ENCODE peak calls at places on chromosomes 7 and 10, in five cellular contexts. N is heart right ventricle, C is SK-N-SH, P is A549, A is epithelial cell of esophagus. D is an unnamed sample.

GRCh38 chr7:1854521-1855395 is 184.7 kb downstream of the ELFN1 start:
- DNase-seq in N (no peak), C (no peak), P (no peak), A (no peak), D (peak; percentile 76)

GRCh38 chr7:5591547-5591899 is 167.9 kb upstream of the TNRC18 start:
- DNase-seq in N (no peak), C (peak; percentile 70), P (peak; percentile 66), A (no peak), D (no peak)

GRCh38 chr10:63765126-63765525 is 243.9 kb downstream of the REEP3 start:
- DNase-seq in N (no peak), C (no peak), P (no peak), A (peak; percentile 88), D (no peak)

GRCh38 chr10:110398419-110399162 is 93.9 kb upstream of the SMNDC1 start:
- DNase-seq in N (peak; percentile 32), C (no peak), P (peak; percentile 98), A (peak; percentile 100), D (peak; percentile 48)

GRCh38 chr7:108002726-108003590 is at the start of gene LAMB1:
- DNase-seq in N (peak; percentile 77), C (peak; percentile 98), P (peak; percentile 78), A (peak; percentile 59), D (no peak)

GRCh38 chr10:791639-792038 is 102.2 kb upstream of the DIP2C start:
- DNase-seq in N (no peak), C (no peak), P (no peak), A (no peak), D (no peak)

GRCh38 chr7:26292768-26293560 is 1.3 kb downstream of the SNX10 start:
- DNase-seq in N (no peak), C (peak; percentile 34), P (no peak), A (no peak), D (peak; percentile 71)

GRCh38 chr7:132035517-132036362 is 479.3 kb upstream of the PODXL start:
- DNase-seq in N (no peak), C (no peak), P (no peak), A (peak; percentile 71), D (no peak)

GRCh38 chr10:113879691-113880090 is 25.2 kb downstream of the NHLRC2 start:
- DNase-seq in N (no peak), C (no peak), P (no peak), A (no peak), D (no peak)

GRCh38 chr10:91604936-91605534 is 27.8 kb downstream of the PPP1R3C start:
- DNase-seq in N (no peak), C (no peak), P (no peak), A (peak; percentile 76), D (no peak)

GRCh38 chr7:93958651-93959050 is 37.1 kb downstream of the GNG11 start:
- DNase-seq in N (no peak), C (no peak), P (no peak), A (peak; percentile 18), D (peak; percentile 6)

GRCh38 chr10:79406683-79407396 is 38.6 kb downstream of the ZCCHC24 start:
- DNase-seq in N (no peak), C (no peak), P (no peak), A (no peak), D (no peak)

GRCh38 chr7:98294798-98295382 is 13.4 kb downstream of the BRI3 start:
- DNase-seq in N (peak; percentile 41), C (peak; percentile 93), P (peak; percentile 85), A (peak; percentile 77), D (peak; percentile 75)

GRCh38 chr10:132563485-132564248 is 26.1 kb downstream of the INPP5A start:
- DNase-seq in N (no peak), C (no peak), P (no peak), A (no peak), D (peak; percentile 93)

GRCh38 chr7:1839701-1840100 is 169.6 kb downstream of the ELFN1 start:
- DNase-seq in N (no peak), C (peak; percentile 82), P (no peak), A (no peak), D (no peak)

GRCh38 chr7:7446616-7447015 is 89.1 kb downstream of the COL28A1 start:
- DNase-seq in N (no peak), C (no peak), P (no peak), A (peak; percentile 93), D (no peak)

GRCh38 chr10:125004571-125005311 is 62.8 kb downstream of the ZRANB1 start:
- DNase-seq in N (peak; percentile 2), C (peak; percentile 22), P (no peak), A (no peak), D (no peak)

GRCh38 chr10:35635576-35635975 is 6.5 kb downstream of the FZD8 start:
- DNase-seq in N (peak; percentile 48), C (peak; percentile 65), P (peak; percentile 43), A (peak; percentile 75), D (peak; percentile 52)

GRCh38 chr7:95264225-95264927 is 60.0 kb downstream of the PON1 start:
- DNase-seq in N (no peak), C (no peak), P (peak; percentile 64), A (peak; percentile 24), D (no peak)

GRCh38 chr10:6787684-6788083 is 207.6 kb upstream of the PRKCQ start:
- DNase-seq in N (no peak), C (no peak), P (no peak), A (no peak), D (no peak)

GRCh38 chr10:6788191-6788590 is 208.1 kb upstream of the PRKCQ start:
- DNase-seq in N (no peak), C (no peak), P (no peak), A (no peak), D (no peak)

GRCh38 chr10:6781133-6781770 is 201.2 kb upstream of the PRKCQ start:
- DNase-seq in N (no peak), C (no peak), P (no peak), A (no peak), D (no peak)

GRCh38 chr10:6782378-6782777 is 202.3 kb upstream of the PRKCQ start:
- DNase-seq in N (no peak), C (no peak), P (no peak), A (no peak), D (no peak)

GRCh38 chr10:6786579-6787031 is 206.5 kb upstream of the PRKCQ start:
- DNase-seq in N (no peak), C (peak; percentile 20), P (peak; percentile 46), A (peak; percentile 67), D (no peak)
- H3K4me3 ChIP-seq in N (no peak overlapping the region), C (peak overlapping the region; percentile 14), P (no peak overlapping the region), A (peak overlapping the region; percentile 28), D (no peak overlapping the region)

GRCh38 chr7:83468251-83468739 is 180.6 kb downstream of the SEMA3E start:
- DNase-seq in N (peak; percentile 70), C (peak; percentile 19), P (peak; percentile 84), A (peak; percentile 99), D (peak; percentile 87)
- TF ChIP-seq CTCF in N (no peak), C (peak; percentile 33), P (no peak), A (peak; percentile 10), D (no peak)

GRCh38 chr7:18552943-18553584 is 57.5 kb downstream of the HDAC9 start:
- DNase-seq in N (no peak), C (peak; percentile 41), P (no peak), A (peak; percentile 26), D (no peak)
- H3K4me3 ChIP-seq in N (no peak overlapping the region), C (no peak overlapping the region), P (no peak overlapping the region), A (no peak overlapping the region), D (no peak overlapping the region)

DNA sequence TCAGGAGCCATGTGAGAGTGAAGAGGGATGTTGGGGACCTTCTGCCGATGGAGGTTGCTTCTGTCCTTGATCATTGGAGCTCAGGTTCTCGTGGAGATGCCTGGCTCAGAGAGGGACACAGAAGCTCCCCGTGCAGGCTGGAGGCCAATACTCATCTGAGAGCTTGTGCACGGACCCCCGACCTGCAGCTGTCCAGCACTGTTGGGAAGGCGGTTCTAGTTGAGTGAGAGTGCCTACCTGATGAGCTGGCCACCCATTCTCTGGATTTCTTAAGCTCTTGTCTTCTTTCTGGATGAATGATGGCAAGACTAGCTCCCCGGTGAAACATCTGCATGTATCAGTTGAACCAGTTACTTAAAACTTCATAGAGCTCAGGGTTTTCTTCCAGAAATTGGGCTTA is 247.6 kb upstream of the MKI67 start:
- DNase-seq in N (no peak), C (no peak), P (no peak), A (no peak), D (no peak)
- TF ChIP-seq CTCF in N (no peak), C (no peak), P (no peak), A (no peak), D (no peak)

GRCh38 chr7:32200593-32200992 is 130.4 kb upstream of the PDE1C start:
- DNase-seq in N (no peak), C (no peak), P (no peak), A (no peak), D (no peak)

GRCh38 chr7:32206987-32207386 is 136.8 kb upstream of the PDE1C start:
- DNase-seq in N (no peak), C (peak; percentile 52), P (peak; percentile 40), A (no peak), D (peak; percentile 18)

GRCh38 chr7:32206488-32206887 is 136.3 kb upstream of the PDE1C start:
- DNase-seq in N (no peak), C (no peak), P (no peak), A (no peak), D (no peak)

DNA sequence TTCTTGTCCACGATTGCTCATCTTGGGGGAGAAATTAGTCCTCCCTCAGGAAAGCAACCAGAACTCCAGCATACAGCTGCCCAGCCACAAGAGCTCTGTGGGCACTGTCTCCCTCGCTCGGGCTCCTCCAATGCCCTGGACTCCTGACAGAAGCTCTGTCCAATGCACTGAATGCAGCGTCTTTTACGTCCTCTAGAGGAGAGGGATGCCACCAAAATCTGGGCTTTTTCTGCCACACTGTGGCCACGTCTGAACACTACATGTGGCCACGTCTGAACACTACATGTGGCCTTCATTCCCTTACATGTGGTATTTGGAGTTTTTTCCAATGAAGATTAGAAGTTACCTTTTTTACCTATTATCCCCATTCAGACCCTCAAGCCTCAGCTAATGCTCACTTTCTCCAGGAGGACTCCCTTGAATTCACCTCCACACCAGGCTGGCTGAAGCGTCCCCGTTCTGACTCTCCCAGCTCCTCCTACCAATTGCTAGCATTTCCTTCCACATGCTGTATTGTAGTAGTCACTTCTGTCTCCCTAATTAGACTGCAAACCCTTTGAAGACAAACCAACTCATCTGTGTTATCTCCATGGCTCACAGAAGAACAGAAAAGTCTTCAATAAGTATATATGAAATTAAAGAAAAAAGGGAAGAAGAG is 134.3 kb upstream of the PDE1C start:
- DNase-seq in N (peak; percentile 74), C (peak; percentile 43), P (peak; percentile 79), A (peak; percentile 76), D (peak; percentile 68)
- H3K4me3 ChIP-seq in N (peak overlapping the region; percentile 29), C (peak overlapping the region; percentile 42), P (peak overlapping the region; percentile 19), A (no peak overlapping the region), D (no peak overlapping the region)

DNA sequence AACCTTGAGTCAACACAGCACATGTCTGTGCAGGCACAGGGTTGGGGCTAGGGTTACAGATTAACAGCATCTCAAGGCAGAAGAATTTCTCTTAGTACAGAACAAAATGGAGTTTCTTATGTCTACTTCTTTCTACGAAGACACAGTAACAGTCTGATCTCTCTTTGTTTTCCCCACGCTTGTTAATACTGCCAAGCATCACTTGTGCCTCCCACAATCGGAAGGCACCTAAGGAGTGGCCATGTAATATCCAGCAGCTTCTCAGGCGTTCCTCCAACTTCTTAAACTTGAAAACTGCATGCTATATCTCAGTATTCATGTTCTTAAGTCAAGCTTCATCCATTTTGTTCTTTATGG is 2.9 kb upstream of the ATE1 start:
- DNase-seq in N (no peak), C (no peak), P (no peak), A (no peak), D (no peak)
- TF ChIP-seq CTCF in N (no peak), C (no peak), P (no peak), A (no peak), D (no peak)